ENCODE peak calls at places on chromosomes 2 and 18, in four cellular contexts. Q is IMR-90, K is H9, X is H1. D is an unnamed sample.

GRCh38 chr18:44458777-44459176 is 221.9 kb upstream of the SETBP1 start:
- DNase-seq in Q (peak; percentile 32), K (no peak), X (no peak), D (peak; percentile 54)

GRCh38 chr2:16652296-16653082 is 13.1 kb downstream of the CYRIA start:
- DNase-seq in Q (peak; percentile 75), K (no peak), X (no peak), D (peak; percentile 91)

GRCh38 chr2:128208023-128208422 is 110.6 kb downstream of the HS6ST1 start:
- DNase-seq in Q (no peak), K (no peak), X (no peak), D (no peak)

GRCh38 chr2:226184940-226185575 is 614.6 kb downstream of the IRS1 start:
- DNase-seq in Q (peak; percentile 75), K (no peak), X (no peak), D (peak; percentile 16)

GRCh38 chr2:137091704-137092103 is 326.4 kb downstream of the THSD7B start:
- DNase-seq in Q (no peak), K (no peak), X (no peak), D (no peak)

GRCh38 chr2:61537590-61538178 is 472 bp downstream of the XPO1 start:
- DNase-seq in Q (no peak), K (no peak), X (no peak), D (no peak)

GRCh38 chr2:97267411-97268074 is 154.6 kb downstream of the ANKRD36 start:
- DNase-seq in Q (peak; percentile 0), K (peak; percentile 21), X (no peak), D (no peak)

GRCh38 chr2:143121957-143122356 is 7.3 kb upstream of the ARHGAP15 start:
- DNase-seq in Q (no peak), K (no peak), X (no peak), D (no peak)

GRCh38 chr2:166088634-166089033 is 39.2 kb downstream of the SCN1A start:
- DNase-seq in Q (peak; percentile 60), K (no peak), X (no peak), D (no peak)

GRCh38 chr18:32289480-32290075 is 99.7 kb downstream of the MEP1B start:
- DNase-seq in Q (peak; percentile 72), K (peak; percentile 60), X (no peak), D (peak; percentile 78)

GRCh38 chr18:64330161-64330560 is 181.3 kb upstream of the LINC00305 start:
- DNase-seq in Q (no peak), K (peak; percentile 49), X (no peak), D (peak; percentile 0)

GRCh38 chr2:100321881-100322820 is at the start of gene LONRF2:
- DNase-seq in Q (no peak), K (peak; percentile 50), X (no peak), D (peak; percentile 2)

GRCh38 chr2:86468162-86469033 is 27.2 kb downstream of the KDM3A start:
- DNase-seq in Q (no peak), K (no peak), X (no peak), D (no peak)

GRCh38 chr2:30733829-30734520 is 73.3 kb downstream of the CAPN13 start:
- DNase-seq in Q (no peak), K (no peak), X (no peak), D (no peak)

GRCh38 chr2:199973703-199974102 is 18.3 kb downstream of the MAIP1 start:
- DNase-seq in Q (peak; percentile 71), K (no peak), X (no peak), D (peak; percentile 62)

GRCh38 chr2:224938670-224939309 is 103.5 kb downstream of the DOCK10 start:
- DNase-seq in Q (peak; percentile 88), K (no peak), X (no peak), D (peak; percentile 77)

GRCh38 chr2:127130421-127130820 is 23.5 kb upstream of the BIN1 start:
- DNase-seq in Q (no peak), K (no peak), X (no peak), D (no peak)

GRCh38 chr18:63131944-63132818 is 187.4 kb downstream of the BCL2 start:
- DNase-seq in Q (no peak), K (no peak), X (no peak), D (no peak)

GRCh38 chr18:25289040-25289631 is 62.8 kb downstream of the ZNF521 start:
- DNase-seq in Q (peak; percentile 91), K (no peak), X (no peak), D (peak; percentile 98)

GRCh38 chr2:96665083-96665569 is 22.6 kb downstream of the FER1L5 start:
- DNase-seq in Q (peak; percentile 99), K (no peak), X (no peak), D (peak; percentile 98)

GRCh38 chr2:134253117-134253704 is 661 bp upstream of the MGAT5 start:
- DNase-seq in Q (no peak), K (no peak), X (no peak), D (no peak)

GRCh38 chr18:53946561-53946960 is 277.9 kb downstream of the MBD2 start:
- DNase-seq in Q (no peak), K (no peak), X (no peak), D (no peak)

GRCh38 chr2:60319031-60319547 is 234.4 kb downstream of the BCL11A start:
- DNase-seq in Q (no peak), K (no peak), X (no peak), D (no peak)

GRCh38 chr18:43108469-43108868 is 7.0 kb downstream of the RIT2 start:
- DNase-seq in Q (no peak), K (no peak), X (no peak), D (no peak)

GRCh38 chr2:111048856-111049551 is 71.7 kb upstream of the BCL2L11 start:
- DNase-seq in Q (no peak), K (no peak), X (no peak), D (no peak)

GRCh38 chr2:198296665-198297308 is 492.4 kb downstream of the PLCL1 start:
- DNase-seq in Q (peak; percentile 40), K (peak; percentile 74), X (peak; percentile 53), D (peak; percentile 60)

GRCh38 chr2:181581534-181581933 is 75.4 kb downstream of the CERKL start:
- DNase-seq in Q (no peak), K (peak; percentile 48), X (no peak), D (no peak)

GRCh38 chr18:34866310-34866709 is 156.2 kb downstream of the DTNA start:
- DNase-seq in Q (no peak), K (no peak), X (no peak), D (no peak)

GRCh38 chr2:184830531-184830930 is 232.2 kb downstream of the ZNF804A start:
- DNase-seq in Q (no peak), K (no peak), X (no peak), D (no peak)

GRCh38 chr2:234292205-234292954 is 204.5 kb downstream of the ARL4C start:
- DNase-seq in Q (no peak), K (no peak), X (no peak), D (no peak)

DNA sequence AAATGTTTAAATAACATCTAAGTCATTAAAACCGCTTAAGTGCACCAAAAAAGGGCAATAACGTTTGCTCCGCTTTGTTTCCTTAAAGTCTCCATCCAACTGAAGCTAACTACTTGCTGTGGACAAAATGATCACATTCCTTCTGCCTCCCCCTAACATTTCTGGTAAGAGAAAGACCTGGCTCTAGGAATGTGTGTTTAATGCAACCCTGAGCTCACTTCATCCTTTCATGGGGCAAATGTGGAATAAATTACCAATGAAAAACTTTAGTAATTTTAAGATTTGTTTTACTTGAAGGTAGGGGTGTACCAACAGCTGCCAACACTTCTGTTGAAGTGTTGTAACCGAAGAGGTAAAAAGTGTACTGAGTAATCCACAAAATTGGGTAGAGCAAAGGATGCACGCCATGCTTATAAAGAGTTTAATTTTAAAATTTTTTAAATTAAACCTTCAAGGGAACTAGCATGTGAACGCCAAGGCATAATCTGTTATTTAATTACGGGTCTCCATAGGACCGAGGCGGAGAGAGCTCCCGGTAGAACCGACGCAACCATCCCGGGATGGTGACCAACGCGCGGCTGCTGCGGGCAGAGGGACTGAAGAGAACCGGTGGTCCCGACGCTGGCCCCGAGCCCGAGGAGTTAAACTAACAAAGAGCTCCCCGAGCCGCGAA is 1.1 kb downstream of the HNRNPLL start:
- DNase-seq in Q (peak; percentile 39), K (no peak), X (no peak), D (peak; percentile 47)
- H3K4ac ChIP-seq in Q (peak overlapping the region; percentile 52), K (peak overlapping the region; percentile 91), X (no peak overlapping the region), D (peak overlapping the region; percentile 49)

DNA sequence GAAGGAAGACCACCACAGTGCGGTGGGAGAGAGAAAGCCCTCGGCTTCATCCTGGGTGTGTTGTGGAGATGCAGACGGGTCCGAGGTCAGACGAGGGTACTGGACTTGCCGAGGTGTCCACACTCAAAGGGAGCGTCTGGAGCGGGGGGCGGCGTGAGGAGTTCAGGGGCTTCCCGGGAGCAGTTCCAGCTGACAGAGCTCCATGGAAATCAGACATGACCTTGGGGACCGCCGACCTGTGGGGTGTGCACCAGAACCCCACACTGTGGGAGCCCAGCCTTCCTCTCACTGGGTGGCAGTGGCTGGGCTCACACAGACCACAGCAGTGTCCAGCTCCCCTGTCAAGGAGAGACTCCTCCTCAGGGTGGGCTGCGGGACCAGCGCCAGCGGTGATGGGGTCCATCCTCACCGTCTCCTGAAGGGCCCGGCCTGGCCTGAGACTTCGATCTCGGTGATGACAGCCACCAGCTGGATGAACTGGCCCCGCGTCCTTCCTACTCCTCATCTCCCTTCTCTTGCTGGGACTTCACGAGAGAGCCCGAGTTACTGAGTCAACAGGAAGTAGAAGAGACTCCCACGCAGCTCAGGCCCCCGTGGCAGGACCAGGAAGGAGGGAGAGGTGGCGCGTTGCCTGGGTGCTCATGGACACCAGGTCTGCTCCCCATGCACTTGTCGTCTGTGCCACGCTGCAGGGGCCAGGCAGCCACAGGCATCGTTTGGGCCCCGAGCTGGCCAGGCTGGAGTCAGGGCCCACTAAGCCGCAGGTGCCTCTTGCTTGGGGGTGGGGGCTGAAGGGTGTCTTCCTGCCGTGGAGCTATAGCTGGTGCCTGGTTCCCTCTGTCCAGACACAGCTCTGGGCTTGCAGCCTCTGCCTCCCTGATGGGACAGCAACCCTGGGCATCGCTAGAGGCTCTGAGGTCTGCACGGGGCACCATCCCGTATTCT is 101.9 kb upstream of the CTDP1 start:
- DNase-seq in Q (peak; percentile 49), K (peak; percentile 22), X (no peak), D (no peak)
- H3K23ac ChIP-seq in Q (no peak overlapping the region), K (no peak overlapping the region), X (no peak overlapping the region), D (no peak overlapping the region)

DNA sequence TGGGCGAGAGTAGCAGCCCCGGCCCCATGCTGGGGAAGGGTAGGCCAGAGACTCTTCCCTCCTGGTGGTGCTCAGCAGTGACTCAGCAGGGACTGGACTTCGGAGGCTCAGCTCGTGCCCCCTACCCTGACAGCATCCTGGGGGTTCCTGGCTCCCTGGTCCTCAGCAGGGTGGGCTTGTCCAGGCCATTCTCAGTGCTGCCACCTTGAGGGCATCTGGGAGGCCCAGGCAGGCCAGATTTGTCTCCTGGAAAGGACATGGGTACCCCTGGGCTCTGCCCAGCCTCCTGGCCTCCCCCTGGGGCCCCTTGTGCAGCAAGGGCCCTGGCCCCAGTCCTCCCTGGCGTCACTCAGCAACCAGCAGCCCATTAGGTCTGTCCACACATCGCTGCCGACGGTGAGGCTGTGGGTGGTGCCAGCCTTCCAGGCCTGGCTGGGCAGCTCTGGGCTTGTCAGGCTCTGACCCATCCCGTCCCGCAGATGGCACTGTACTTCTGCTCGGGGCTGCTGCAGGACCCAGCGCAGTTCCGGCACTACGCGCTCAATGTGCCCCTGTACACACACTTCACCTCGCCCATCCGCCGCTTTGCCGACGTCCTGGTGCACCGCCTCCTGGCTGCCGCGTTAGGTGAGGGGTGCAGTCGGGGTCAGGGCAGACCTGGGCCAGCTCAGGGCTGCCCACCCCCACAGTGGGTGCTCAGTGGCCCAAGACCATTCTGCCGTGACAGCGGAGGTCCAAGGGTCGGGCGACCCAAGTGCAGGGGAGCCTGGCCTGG is 45.0 kb upstream of the ALPP start:
- DNase-seq in Q (no peak), K (peak; percentile 65), X (no peak), D (no peak)
- H3K4ac ChIP-seq in Q (no peak overlapping the region), K (no peak overlapping the region), X (no peak overlapping the region), D (no peak overlapping the region)

DNA sequence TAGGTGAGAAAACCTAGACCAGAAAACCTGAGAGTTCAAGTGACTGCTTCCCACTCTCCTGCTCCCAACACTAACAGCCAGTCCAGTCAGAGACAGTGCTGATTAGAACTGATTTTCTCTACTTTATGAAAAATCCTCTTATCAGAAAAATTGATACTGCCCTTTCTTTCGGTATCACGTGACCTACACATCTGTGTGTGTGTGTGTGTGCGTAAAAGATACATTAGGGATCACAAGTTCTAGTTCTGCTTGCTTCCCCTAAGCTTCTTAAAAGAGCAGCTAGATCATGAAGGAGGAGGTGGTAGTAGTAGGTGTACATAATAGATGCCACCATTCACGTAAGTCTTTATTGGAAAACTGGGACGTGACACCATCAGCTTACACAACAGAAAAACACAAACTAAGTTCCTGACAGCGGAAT is 1.5 kb downstream of the ARL5A start:
- DNase-seq in Q (peak; percentile 29), K (no peak), X (no peak), D (peak; percentile 43)
- H3K23ac ChIP-seq in Q (peak overlapping the region; percentile 72), K (no peak overlapping the region), X (no peak overlapping the region), D (no peak overlapping the region)

D was measured in mesenchymal stem cell.